ENCODE peak calls at places on chromosomes 16 and 17, in seven cellular contexts. X is NCI-H446; Q is CD4-positive, CD25-positive, alpha-beta regulatory T cell; K is smooth muscle cell of the brain vasculature; N is mucosa of descending colon; A is astrocyte of the cerebellum; I is D721Med. E is an unnamed sample.

GRCh38 chr17:11813278-11813677 is 184.0 kb downstream of the ZNF18 start:
- DNase-seq in X (no peak), Q (no peak), A (no peak), N (no peak), K (no peak), I (no peak), E (no peak)

GRCh38 chr17:81727324-81728031 is 15.4 kb downstream of the SLC25A10 start:
- DNase-seq in K (no peak), N (peak), Q (no peak), X (no peak), A (no peak), I (no peak), E (no peak)

GRCh38 chr16:72995151-72995881 is 52.6 kb downstream of the ZFHX3 start:
- DNase-seq in K (no peak), Q (no peak), A (no peak), I (no peak), X (no peak), N (no peak), E (no peak)

GRCh38 chr17:63040816-63041215 is 74.8 kb downstream of the TANC2 start:
- DNase-seq in X (no peak), A (no peak), Q (no peak), I (no peak), K (no peak), N (no peak), E (no peak)

GRCh38 chr17:60095830-60096229 is 17.1 kb upstream of the HEATR6 start:
- DNase-seq in Q (no peak), I (no peak), N (no peak), X (no peak), K (no peak), A (no peak), E (no peak)

GRCh38 chr16:68739964-68740627 is 3.0 kb downstream of the CDH1 start:
- DNase-seq in A (no peak), X (no peak), N (no peak), K (no peak), Q (no peak), I (no peak), E (no peak)

GRCh38 chr16:58843675-58844074 is 109.6 kb upstream of the GOT2 start:
- DNase-seq in A (peak), N (no peak), I (no peak), X (no peak), K (no peak), Q (no peak), E (no peak)

GRCh38 chr16:56477096-56477878 is 25.9 kb downstream of the OGFOD1 start:
- DNase-seq in X (no peak), K (peak), I (no peak), Q (no peak), A (peak), N (no peak), E (no peak)

GRCh38 chr17:172401-172800 is 9.0 kb downstream of the DOC2B start:
- DNase-seq in A (no peak), Q (no peak), N (no peak), I (no peak), X (no peak), K (no peak), E (no peak)

GRCh38 chr17:55288356-55289105 is 23.8 kb downstream of the HLF start:
- DNase-seq in X (no peak), K (no peak), I (no peak), Q (no peak), A (no peak), N (no peak), E (no peak)

GRCh38 chr16:5025171-5025632 is 8.5 kb downstream of the NAGPA start:
- DNase-seq in N (peak), A (no peak), K (no peak), X (no peak), Q (no peak), I (peak), E (no peak)

GRCh38 chr16:77840623-77841274 is 52.4 kb downstream of the VAT1L start:
- DNase-seq in X (no peak), N (no peak), A (no peak), K (no peak), I (no peak), Q (no peak), E (no peak)

GRCh38 chr17:3954921-3955320 is 9.3 kb downstream of the ATP2A3 start:
- DNase-seq in A (no peak), X (no peak), K (no peak), I (no peak), Q (no peak), N (no peak), E (no peak)

GRCh38 chr16:15658556-15658955 is 8.5 kb downstream of the NDE1 start:
- DNase-seq in N (no peak), X (no peak), K (no peak), Q (no peak), A (no peak), I (no peak), E (no peak)

GRCh38 chr16:5730783-5731182 is 633.2 kb upstream of the EEF2KMT start:
- DNase-seq in N (no peak), X (no peak), I (no peak), K (no peak), A (no peak), Q (no peak), E (no peak)

GRCh38 chr17:80559688-80560290 is 15.2 kb downstream of the RPTOR start:
- DNase-seq in X (no peak), Q (no peak), I (no peak), A (peak), N (no peak), K (peak), E (no peak)

GRCh38 chr16:588639-588888 is 1.3 kb upstream of the RAB40C start:
- DNase-seq in Q (peak), X (no peak), K (no peak), A (no peak), I (no peak), N (peak), E (peak)

GRCh38 chr17:27668488-27668823 is 37.5 kb downstream of the LGALS9 start:
- DNase-seq in A (no peak), N (no peak), K (no peak), X (no peak), Q (no peak), I (no peak), E (no peak)

GRCh38 chr17:63173450-63173849 is 207.4 kb downstream of the TANC2 start:
- DNase-seq in I (no peak), K (no peak), Q (no peak), X (no peak), A (no peak), N (no peak), E (no peak)

GRCh38 chr16:24670623-24671454 is 58.6 kb upstream of the TNRC6A start:
- DNase-seq in I (peak), K (peak), A (peak), X (peak), N (peak), Q (no peak), E (no peak)

GRCh38 chr16:75070055-75070841 is 46.3 kb downstream of the LDHD start:
- DNase-seq in K (no peak), Q (no peak), N (peak), I (no peak), X (peak), A (no peak), E (no peak)

GRCh38 chr17:1055751-1056645 is 59.1 kb downstream of the TIMM22 start:
- DNase-seq in X (no peak), I (peak), A (no peak), K (no peak), Q (no peak), N (peak), E (peak)

GRCh38 chr16:1335996-1336395 is 2.6 kb downstream of the BAIAP3 start:
- DNase-seq in A (no peak), X (no peak), Q (no peak), N (no peak), I (no peak), K (no peak), E (no peak)

GRCh38 chr16:16071631-16072244 is 122.3 kb downstream of the ABCC1 start:
- DNase-seq in Q (no peak), I (no peak), X (no peak), K (peak), A (no peak), N (no peak), E (no peak)

GRCh38 chr17:40854175-40854814 is 12.7 kb downstream of the KRT12 start:
- DNase-seq in X (no peak), K (peak), A (peak), Q (no peak), I (no peak), N (no peak), E (no peak)

GRCh38 chr17:50542795-50543774 is 3.9 kb upstream of the SPATA20 start:
- DNase-seq in I (no peak), Q (no peak), N (peak), K (no peak), A (no peak), X (no peak), E (no peak)

GRCh38 chr17:74641224-74641948 is 17.8 kb upstream of the CD300E start:
- DNase-seq in N (no peak), Q (no peak), X (no peak), K (no peak), I (no peak), A (no peak), E (no peak)